ENCODE peak calls at places on chromosome 9, in ten cellular contexts. One of them, this sample, is unnamed.

GRCh38 chr9:89408628-89409101 is 89.2 kb downstream of the SEMA4D start:
- DNase-seq in fibroblast of lung: no peak
- DNase-seq in skeletal muscle cell: no peak
- DNase-seq in HAP-1: no peak
- DNase-seq in OCI-LY7: no peak
- DNase-seq in neural progenitor cell: no peak
- DNase-seq in upper lobe of right lung: no peak
- DNase-seq in astrocyte of the spinal cord: no peak
- DNase-seq in uterus: no peak
- DNase-seq in CD8-positive, alpha-beta memory T cell: peak
- DNase-seq in this sample: no peak

GRCh38 chr9:107759823-107760166 is 270.2 kb upstream of the KLF4 start:
- DNase-seq in fibroblast of lung: no peak
- DNase-seq in skeletal muscle cell: no peak
- DNase-seq in HAP-1: no peak
- DNase-seq in OCI-LY7: no peak
- DNase-seq in neural progenitor cell: no peak
- DNase-seq in upper lobe of right lung: no peak
- DNase-seq in astrocyte of the spinal cord: no peak
- DNase-seq in uterus: no peak
- DNase-seq in CD8-positive, alpha-beta memory T cell: no peak
- DNase-seq in this sample: no peak

GRCh38 chr9:22124263-22125011 is 115.3 kb upstream of the CDKN2B start:
- DNase-seq in fibroblast of lung: peak
- DNase-seq in skeletal muscle cell: no peak
- DNase-seq in HAP-1: no peak
- DNase-seq in OCI-LY7: no peak
- DNase-seq in neural progenitor cell: no peak
- DNase-seq in upper lobe of right lung: no peak
- DNase-seq in astrocyte of the spinal cord: no peak
- DNase-seq in uterus: no peak
- DNase-seq in CD8-positive, alpha-beta memory T cell: no peak
- DNase-seq in this sample: no peak

GRCh38 chr9:23598994-23599393 is 227.0 kb downstream of the ELAVL2 start:
- DNase-seq in fibroblast of lung: no peak
- DNase-seq in skeletal muscle cell: no peak
- DNase-seq in HAP-1: no peak
- DNase-seq in OCI-LY7: no peak
- DNase-seq in neural progenitor cell: no peak
- DNase-seq in upper lobe of right lung: no peak
- DNase-seq in astrocyte of the spinal cord: no peak
- DNase-seq in uterus: no peak
- DNase-seq in CD8-positive, alpha-beta memory T cell: no peak
- DNase-seq in this sample: no peak

GRCh38 chr9:14007199-14007769 is 306.7 kb downstream of the NFIB start:
- DNase-seq in fibroblast of lung: no peak
- DNase-seq in skeletal muscle cell: no peak
- DNase-seq in HAP-1: no peak
- DNase-seq in OCI-LY7: no peak
- DNase-seq in neural progenitor cell: no peak
- DNase-seq in upper lobe of right lung: no peak
- DNase-seq in astrocyte of the spinal cord: no peak
- DNase-seq in uterus: no peak
- DNase-seq in CD8-positive, alpha-beta memory T cell: no peak
- DNase-seq in this sample: no peak

GRCh38 chr9:6873862-6874261 is 116.1 kb downstream of the KDM4C start:
- DNase-seq in fibroblast of lung: peak
- DNase-seq in skeletal muscle cell: peak
- DNase-seq in HAP-1: no peak
- DNase-seq in OCI-LY7: no peak
- DNase-seq in neural progenitor cell: no peak
- DNase-seq in upper lobe of right lung: no peak
- DNase-seq in astrocyte of the spinal cord: peak
- DNase-seq in uterus: no peak
- DNase-seq in CD8-positive, alpha-beta memory T cell: peak
- DNase-seq in this sample: no peak

GRCh38 chr9:105901514-105902109 is 207.3 kb downstream of the TMEM38B start:
- DNase-seq in fibroblast of lung: peak
- DNase-seq in skeletal muscle cell: peak
- DNase-seq in HAP-1: peak
- DNase-seq in OCI-LY7: peak
- DNase-seq in neural progenitor cell: peak
- DNase-seq in upper lobe of right lung: no peak
- DNase-seq in astrocyte of the spinal cord: peak
- DNase-seq in uterus: no peak
- DNase-seq in CD8-positive, alpha-beta memory T cell: no peak
- DNase-seq in this sample: peak

GRCh38 chr9:17578911-17579793 is at the start of gene SH3GL2:
- DNase-seq in fibroblast of lung: peak
- DNase-seq in skeletal muscle cell: no peak
- DNase-seq in HAP-1: peak
- DNase-seq in OCI-LY7: no peak
- DNase-seq in neural progenitor cell: peak
- DNase-seq in upper lobe of right lung: peak
- DNase-seq in astrocyte of the spinal cord: peak
- DNase-seq in uterus: peak
- DNase-seq in CD8-positive, alpha-beta memory T cell: no peak
- DNase-seq in this sample: peak

GRCh38 chr9:29393064-29393463 is 1819.8 kb upstream of the C9orf72 start:
- DNase-seq in fibroblast of lung: no peak
- DNase-seq in skeletal muscle cell: peak
- DNase-seq in HAP-1: no peak
- DNase-seq in OCI-LY7: no peak
- DNase-seq in neural progenitor cell: no peak
- DNase-seq in upper lobe of right lung: no peak
- DNase-seq in astrocyte of the spinal cord: peak
- DNase-seq in uterus: no peak
- DNase-seq in CD8-positive, alpha-beta memory T cell: no peak
- DNase-seq in this sample: no peak

GRCh38 chr9:7965091-7965490 is 165.5 kb upstream of the DMAC1 start:
- DNase-seq in fibroblast of lung: no peak
- DNase-seq in skeletal muscle cell: no peak
- DNase-seq in HAP-1: no peak
- DNase-seq in OCI-LY7: no peak
- DNase-seq in neural progenitor cell: no peak
- DNase-seq in upper lobe of right lung: no peak
- DNase-seq in astrocyte of the spinal cord: no peak
- DNase-seq in uterus: no peak
- DNase-seq in CD8-positive, alpha-beta memory T cell: no peak
- DNase-seq in this sample: no peak

GRCh38 chr9:137228968-137229896 is 1.5 kb upstream of the SLC34A3 start:
- DNase-seq in fibroblast of lung: no peak
- DNase-seq in skeletal muscle cell: no peak
- DNase-seq in HAP-1: no peak
- DNase-seq in OCI-LY7: no peak
- DNase-seq in neural progenitor cell: no peak
- DNase-seq in upper lobe of right lung: no peak
- DNase-seq in astrocyte of the spinal cord: no peak
- DNase-seq in uterus: no peak
- DNase-seq in CD8-positive, alpha-beta memory T cell: no peak
- DNase-seq in this sample: no peak

GRCh38 chr9:78866228-78867132 is 569.6 kb downstream of the PSAT1 start:
- DNase-seq in fibroblast of lung: peak
- DNase-seq in skeletal muscle cell: peak
- DNase-seq in HAP-1: no peak
- DNase-seq in OCI-LY7: no peak
- DNase-seq in neural progenitor cell: no peak
- DNase-seq in upper lobe of right lung: no peak
- DNase-seq in astrocyte of the spinal cord: peak
- DNase-seq in uterus: no peak
- DNase-seq in CD8-positive, alpha-beta memory T cell: no peak
- DNase-seq in this sample: peak

GRCh38 chr9:122788831-122789230 is at the start of gene OR5C1:
- DNase-seq in fibroblast of lung: no peak
- DNase-seq in skeletal muscle cell: no peak
- DNase-seq in HAP-1: no peak
- DNase-seq in OCI-LY7: no peak
- DNase-seq in neural progenitor cell: no peak
- DNase-seq in upper lobe of right lung: no peak
- DNase-seq in astrocyte of the spinal cord: no peak
- DNase-seq in uterus: no peak
- DNase-seq in CD8-positive, alpha-beta memory T cell: no peak
- DNase-seq in this sample: no peak

GRCh38 chr9:99905833-99906402 is 536 bp upstream of the STX17 start:
- DNase-seq in fibroblast of lung: no peak
- DNase-seq in skeletal muscle cell: no peak
- DNase-seq in HAP-1: no peak
- DNase-seq in OCI-LY7: peak
- DNase-seq in neural progenitor cell: no peak
- DNase-seq in upper lobe of right lung: no peak
- DNase-seq in astrocyte of the spinal cord: peak
- DNase-seq in uterus: no peak
- DNase-seq in CD8-positive, alpha-beta memory T cell: peak
- DNase-seq in this sample: no peak

DNA sequence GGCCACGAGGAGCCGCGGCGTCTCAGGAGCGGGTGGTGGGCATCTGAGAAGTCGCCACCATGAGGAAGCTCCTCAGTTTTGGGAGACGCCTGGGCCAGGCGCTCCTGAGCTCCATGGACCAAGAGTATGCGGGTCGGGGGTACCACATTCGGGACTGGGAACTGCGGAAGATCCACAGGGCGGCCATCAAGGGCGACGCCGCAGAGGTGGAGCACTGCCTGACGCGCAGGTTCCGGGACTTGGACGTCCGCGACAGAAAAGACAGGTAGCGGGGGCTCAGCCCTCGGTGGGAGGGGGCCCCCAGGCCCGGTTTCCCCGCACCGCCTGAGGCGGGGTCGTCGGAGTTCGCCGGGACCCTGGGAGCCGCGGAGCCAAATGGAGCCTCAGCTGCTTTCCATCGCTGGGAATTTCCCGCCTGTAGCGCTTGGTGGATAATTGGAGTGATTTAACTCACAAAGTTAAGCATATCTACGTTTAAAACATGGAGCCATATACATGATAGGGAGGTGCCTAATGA is 438 bp downstream of the ANKRD18B start:
- DNase-seq in fibroblast of lung: no peak
- DNase-seq in skeletal muscle cell: no peak
- DNase-seq in HAP-1: peak
- DNase-seq in OCI-LY7: no peak
- DNase-seq in neural progenitor cell: peak
- DNase-seq in upper lobe of right lung: no peak
- DNase-seq in astrocyte of the spinal cord: no peak
- DNase-seq in uterus: no peak
- DNase-seq in CD8-positive, alpha-beta memory T cell: no peak
- DNase-seq in this sample: no peak
- H3K4me3 ChIP-seq in fibroblast of lung: peak
- H3K4me3 ChIP-seq in skeletal muscle cell: peak
- H3K4me3 ChIP-seq in HAP-1: peak
- H3K4me3 ChIP-seq in OCI-LY7: no peak
- H3K4me3 ChIP-seq in neural progenitor cell: peak
- H3K4me3 ChIP-seq in upper lobe of right lung: peak
- H3K4me3 ChIP-seq in astrocyte of the spinal cord: peak
- H3K4me3 ChIP-seq in uterus: no peak
- H3K4me3 ChIP-seq in CD8-positive, alpha-beta memory T cell: peak
- H3K4me3 ChIP-seq in this sample: no peak

GRCh38 chr9:92245005-92245797 is 48.3 kb downstream of the IARS1 start:
- DNase-seq in fibroblast of lung: peak
- DNase-seq in skeletal muscle cell: peak
- DNase-seq in HAP-1: no peak
- DNase-seq in OCI-LY7: no peak
- DNase-seq in neural progenitor cell: no peak
- DNase-seq in upper lobe of right lung: no peak
- DNase-seq in astrocyte of the spinal cord: peak
- DNase-seq in uterus: no peak
- DNase-seq in CD8-positive, alpha-beta memory T cell: no peak
- DNase-seq in this sample: no peak
- H3K4me3 ChIP-seq in fibroblast of lung: no peak
- H3K4me3 ChIP-seq in skeletal muscle cell: no peak
- H3K4me3 ChIP-seq in HAP-1: no peak
- H3K4me3 ChIP-seq in OCI-LY7: no peak
- H3K4me3 ChIP-seq in neural progenitor cell: no peak
- H3K4me3 ChIP-seq in upper lobe of right lung: no peak
- H3K4me3 ChIP-seq in astrocyte of the spinal cord: no peak
- H3K4me3 ChIP-seq in uterus: no peak
- H3K4me3 ChIP-seq in CD8-positive, alpha-beta memory T cell: no peak
- H3K4me3 ChIP-seq in this sample: no peak

DNA sequence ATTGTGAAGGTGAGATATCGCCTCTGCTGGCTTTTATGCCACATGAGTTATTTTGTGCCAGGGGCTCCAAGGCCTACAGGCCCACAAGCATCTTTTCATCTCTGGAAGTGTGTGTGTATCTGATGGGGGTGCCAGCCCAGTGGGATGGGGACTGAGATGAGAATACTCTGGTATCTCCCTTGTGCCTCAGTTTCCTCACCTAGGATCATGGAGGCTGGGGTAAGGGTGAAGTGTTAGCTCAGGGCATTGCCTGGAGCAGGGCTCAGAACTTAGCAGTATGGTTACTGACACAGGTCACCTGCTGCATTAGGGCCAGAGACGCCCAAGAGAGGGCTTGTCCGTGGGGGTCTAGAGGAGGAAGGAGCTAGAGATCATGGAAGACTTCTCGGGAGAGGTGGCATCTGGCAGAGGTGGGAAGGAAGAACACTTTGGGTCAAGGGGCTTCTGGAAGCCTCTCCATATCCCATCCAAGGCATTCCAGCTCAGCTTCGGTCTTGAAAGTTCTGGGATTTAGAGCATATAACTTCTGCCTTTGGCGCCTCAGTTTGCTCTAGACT is 755 bp upstream of the WNK2 start:
- DNase-seq in fibroblast of lung: no peak
- DNase-seq in skeletal muscle cell: no peak
- DNase-seq in HAP-1: no peak
- DNase-seq in OCI-LY7: no peak
- DNase-seq in neural progenitor cell: no peak
- DNase-seq in upper lobe of right lung: no peak
- DNase-seq in astrocyte of the spinal cord: no peak
- DNase-seq in uterus: no peak
- DNase-seq in CD8-positive, alpha-beta memory T cell: no peak
- DNase-seq in this sample: no peak
- H3K4me3 ChIP-seq in fibroblast of lung: no peak
- H3K4me3 ChIP-seq in skeletal muscle cell: no peak
- H3K4me3 ChIP-seq in HAP-1: peak
- H3K4me3 ChIP-seq in OCI-LY7: peak
- H3K4me3 ChIP-seq in neural progenitor cell: peak
- H3K4me3 ChIP-seq in upper lobe of right lung: no peak
- H3K4me3 ChIP-seq in astrocyte of the spinal cord: no peak
- H3K4me3 ChIP-seq in uterus: no peak
- H3K4me3 ChIP-seq in CD8-positive, alpha-beta memory T cell: peak
- H3K4me3 ChIP-seq in this sample: no peak

DNA sequence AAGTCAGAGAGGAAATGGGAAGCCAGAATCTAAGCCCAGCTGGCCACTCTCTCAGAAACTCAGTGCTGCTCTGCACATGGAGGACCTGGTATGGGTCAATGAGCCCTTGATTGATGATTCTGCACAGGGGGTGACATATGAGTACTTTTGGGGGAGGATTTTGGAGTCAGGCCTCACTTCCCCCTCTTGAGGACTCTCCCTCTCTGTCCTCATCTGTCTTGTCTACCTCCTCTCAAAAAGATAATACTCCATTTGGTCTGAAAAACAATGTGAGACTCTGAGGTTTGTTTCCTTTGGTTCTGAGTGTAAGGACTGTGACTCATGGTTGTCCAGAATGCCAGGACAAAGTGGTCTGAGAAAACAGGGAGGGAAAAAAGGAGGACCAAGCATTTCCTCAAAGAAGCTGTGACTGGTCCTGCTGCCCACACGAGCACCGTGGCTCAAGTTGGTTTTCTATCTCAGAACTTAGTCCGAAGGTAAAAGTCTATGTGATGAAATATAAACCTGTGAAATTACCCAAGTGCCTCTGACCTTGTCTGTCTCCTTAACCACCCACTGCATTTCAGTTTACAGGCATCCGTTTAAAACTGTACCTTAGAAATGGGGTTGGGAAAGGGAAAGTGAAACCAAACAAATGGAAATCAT is 11.1 kb downstream of the TTC39B start:
- DNase-seq in fibroblast of lung: peak
- DNase-seq in skeletal muscle cell: peak
- DNase-seq in HAP-1: no peak
- DNase-seq in OCI-LY7: no peak
- DNase-seq in neural progenitor cell: no peak
- DNase-seq in upper lobe of right lung: no peak
- DNase-seq in astrocyte of the spinal cord: peak
- DNase-seq in uterus: peak
- DNase-seq in CD8-positive, alpha-beta memory T cell: peak
- DNase-seq in this sample: peak
- H3K4me3 ChIP-seq in fibroblast of lung: peak
- H3K4me3 ChIP-seq in skeletal muscle cell: peak
- H3K4me3 ChIP-seq in HAP-1: no peak
- H3K4me3 ChIP-seq in OCI-LY7: no peak
- H3K4me3 ChIP-seq in neural progenitor cell: no peak
- H3K4me3 ChIP-seq in upper lobe of right lung: peak
- H3K4me3 ChIP-seq in astrocyte of the spinal cord: peak
- H3K4me3 ChIP-seq in uterus: peak
- H3K4me3 ChIP-seq in CD8-positive, alpha-beta memory T cell: peak
- H3K4me3 ChIP-seq in this sample: peak

This sample was measured in MG63.